ENCODE peak calls at places on chromosomes 12 and 14, in seven cellular contexts. P is gastrocnemius medialis; E is effector memory CD8-positive, alpha-beta T cell; X is body of pancreas; L is pancreas; U is left cardiac atrium; S is HCT116. Y is an unnamed sample.

GRCh38 chr12:20105938-20106337 is 262.4 kb upstream of the PDE3A start:
- ATAC-seq in P (no peak), E (no peak), X (no peak), L (no peak), U (no peak), S (no peak), Y (no peak)

GRCh38 chr12:29350080-29350479 is 30.9 kb downstream of the ERGIC2 start:
- ATAC-seq in P (no peak), E (no peak), X (no peak), L (no peak), U (no peak), S (no peak), Y (no peak)

GRCh38 chr14:79493081-79493652 is 718.1 kb downstream of the DIO2 start:
- ATAC-seq in P (no peak), E (no peak), X (no peak), L (no peak), U (no peak), S (no peak), Y (no peak)

GRCh38 chr12:21599143-21599999 is 5.3 kb downstream of the GYS2 start:
- ATAC-seq in P (no peak), E (no peak), X (peak; percentile 79), L (peak; percentile 73), U (no peak), S (no peak), Y (no peak)

GRCh38 chr12:109463776-109464175 is 13.3 kb downstream of the KCTD10 start:
- ATAC-seq in P (no peak), E (no peak), X (no peak), L (no peak), U (no peak), S (peak; percentile 16), Y (no peak)

GRCh38 chr12:127355061-127355820 is 911.7 kb upstream of the TMEM132C start:
- ATAC-seq in P (no peak), E (no peak), X (no peak), L (no peak), U (no peak), S (peak; percentile 89), Y (no peak)

GRCh38 chr12:122097641-122098364 is 19.2 kb downstream of the MLXIP start:
- ATAC-seq in P (peak; percentile 8), E (no peak), X (peak; percentile 93), L (peak; percentile 92), U (peak; percentile 79), S (peak; percentile 28), Y (peak; percentile 12)

GRCh38 chr12:48796976-48797375 is 8.1 kb upstream of the ADCY6 start:
- ATAC-seq in P (no peak), E (no peak), X (no peak), L (no peak), U (no peak), S (no peak), Y (no peak)

GRCh38 chr12:50985322-50985721 is 33.0 kb downstream of the HIGD1C start:
- ATAC-seq in P (peak; percentile 86), E (no peak), X (no peak), L (no peak), U (peak; percentile 80), S (no peak), Y (peak; percentile 94)

Y was measured in gastroesophageal sphincter.